ENCODE peak calls at places on chromosomes 11 and 22, in seven cellular contexts. N, Q, G, T, O, I and V are unnamed samples.

GRCh38 chr11:88345408-88345807 is 7.9 kb upstream of the CTSC start:
- DNase-seq in N (no peak), Q (no peak), G (no peak), T (peak), O (peak), I (no peak), V (no peak)

GRCh38 chr11:63841554-63841953 is 2.6 kb downstream of the MARK2 start:
- DNase-seq in N (no peak), Q (no peak), G (no peak), T (peak), O (peak), I (no peak), V (no peak)

GRCh38 chr11:2541321-2541680 is 96.5 kb downstream of the KCNQ1 start:
- DNase-seq in N (no peak), Q (no peak), G (no peak), T (no peak), O (no peak), I (no peak), V (no peak)

GRCh38 chr22:25829808-25830777 is 88.1 kb downstream of the MYO18B start:
- DNase-seq in N (no peak), Q (no peak), G (no peak), T (no peak), O (no peak), I (no peak), V (no peak)

GRCh38 chr11:38971141-38971540 is 2373.1 kb upstream of the RAG2 start:
- DNase-seq in N (no peak), Q (no peak), G (no peak), T (no peak), O (no peak), I (no peak), V (no peak)

GRCh38 chr11:76062733-76063132 is 143.6 kb downstream of the WNT11 start:
- DNase-seq in N (no peak), Q (no peak), G (peak), T (no peak), O (no peak), I (no peak), V (no peak)

GRCh38 chr11:33521384-33521783 is 179.2 kb downstream of the C11orf91 start:
- DNase-seq in N (no peak), Q (no peak), G (no peak), T (no peak), O (no peak), I (no peak), V (no peak)

GRCh38 chr11:116072776-116073175 is 568.6 kb upstream of the CADM1 start:
- DNase-seq in N (no peak), Q (no peak), G (peak), T (no peak), O (no peak), I (no peak), V (no peak)

GRCh38 chr11:94844031-94844430 is 75.9 kb downstream of the AMOTL1 start:
- DNase-seq in N (no peak), Q (no peak), G (no peak), T (no peak), O (no peak), I (no peak), V (no peak)

GRCh38 chr22:49751968-49752597 is 75.6 kb downstream of the BRD1 start:
- DNase-seq in N (no peak), Q (no peak), G (no peak), T (peak), O (no peak), I (no peak), V (no peak)

GRCh38 chr11:123393312-123393927 is 36.6 kb upstream of the GRAMD1B start:
- DNase-seq in N (no peak), Q (no peak), G (no peak), T (no peak), O (no peak), I (no peak), V (no peak)

GRCh38 chr11:57097149-57097548 is 84.6 kb upstream of the LRRC55 start:
- DNase-seq in N (no peak), Q (no peak), G (no peak), T (no peak), O (no peak), I (no peak), V (no peak)

GRCh38 chr22:28429711-28430110 is 249.9 kb downstream of the TTC28 start:
- DNase-seq in N (no peak), Q (no peak), G (no peak), T (no peak), O (no peak), I (no peak), V (no peak)

GRCh38 chr11:85752890-85753581 is 57.9 kb downstream of the SYTL2 start:
- DNase-seq in N (peak), Q (peak), G (no peak), T (no peak), O (no peak), I (no peak), V (no peak)

GRCh38 chr22:37545703-37546435 is 14.4 kb upstream of the CDC42EP1 start:
- DNase-seq in N (peak), Q (no peak), G (no peak), T (no peak), O (peak), I (peak), V (peak)

GRCh38 chr22:26675687-26676273 is 18.4 kb downstream of the MIAT start:
- DNase-seq in N (no peak), Q (no peak), G (no peak), T (no peak), O (no peak), I (no peak), V (no peak)

GRCh38 chr22:35470903-35471321 is 69.7 kb upstream of the RASD2 start:
- DNase-seq in N (no peak), Q (no peak), G (no peak), T (no peak), O (no peak), I (no peak), V (no peak)

GRCh38 chr11:132895340-132895739 is 637.0 kb downstream of the OPCML start:
- DNase-seq in N (no peak), Q (no peak), G (no peak), T (no peak), O (peak), I (no peak), V (no peak)

GRCh38 chr22:23677701-23677995 is 13.2 kb upstream of the RGL4 start:
- DNase-seq in N (no peak), Q (no peak), G (no peak), T (no peak), O (no peak), I (no peak), V (no peak)

GRCh38 chr11:99098751-99099150 is 78.0 kb downstream of the CNTN5 start:
- DNase-seq in N (no peak), Q (no peak), G (peak), T (no peak), O (no peak), I (no peak), V (no peak)

GRCh38 chr11:13169709-13170108 is 107.9 kb upstream of the BMAL1 start:
- DNase-seq in N (no peak), Q (no peak), G (no peak), T (peak), O (peak), I (no peak), V (peak)

GRCh38 chr11:79173615-79174014 is 267.2 kb downstream of the TENM4 start:
- DNase-seq in N (no peak), Q (no peak), G (no peak), T (no peak), O (peak), I (no peak), V (no peak)

GRCh38 chr22:19150482-19151328 is 613 bp upstream of the GSC2 start:
- DNase-seq in N (peak), Q (no peak), G (no peak), T (no peak), O (no peak), I (no peak), V (no peak)

GRCh38 chr11:47179655-47179991 is 2.9 kb upstream of the ARFGAP2 start:
- DNase-seq in N (no peak), Q (no peak), G (peak), T (no peak), O (peak), I (no peak), V (no peak)

GRCh38 chr11:47152953-47153950 is 23.4 kb downstream of the ARFGAP2 start:
- DNase-seq in N (no peak), Q (no peak), G (peak), T (peak), O (peak), I (peak), V (peak)

GRCh38 chr11:75635009-75635909 is 33.6 kb downstream of the MAP6 start:
- DNase-seq in N (no peak), Q (no peak), G (no peak), T (no peak), O (peak), I (no peak), V (no peak)

GRCh38 chr11:116578971-116579687 is 193.7 kb downstream of the BUD13 start:
- DNase-seq in N (no peak), Q (no peak), G (no peak), T (no peak), O (peak), I (no peak), V (no peak)

GRCh38 chr11:120295110-120295509 is 30.0 kb upstream of the TLCD5 start:
- DNase-seq in N (no peak), Q (no peak), G (no peak), T (peak), O (no peak), I (peak), V (no peak)

GRCh38 chr11:113904379-113905101 is at the start of gene HTR3B:
- DNase-seq in N (no peak), Q (no peak), G (no peak), T (no peak), O (no peak), I (no peak), V (no peak)
- TF ChIP-seq CTCF in N (no peak), Q (no peak), G (no peak), T (no peak), O (no peak), I (no peak), V (no peak)

GRCh38 chr11:89625171-89625570 is 84.9 kb upstream of the TRIM77 start:
- DNase-seq in N (no peak), Q (no peak), G (no peak), T (no peak), O (no peak), I (no peak), V (no peak)
- TF ChIP-seq CTCF in N (no peak), Q (no peak), G (no peak), T (no peak), O (peak), I (peak), V (no peak)

GRCh38 chr22:44313385-44314006 is 745 bp upstream of the SHISAL1 start:
- DNase-seq in N (no peak), Q (no peak), G (no peak), T (no peak), O (no peak), I (no peak), V (no peak)

GRCh38 chr22:44314425-44315067 is 1.8 kb upstream of the SHISAL1 start:
- DNase-seq in N (no peak), Q (no peak), G (no peak), T (no peak), O (no peak), I (no peak), V (no peak)

GRCh38 chr22:44311855-44312170 is 938 bp downstream of the SHISAL1 start:
- DNase-seq in N (no peak), Q (no peak), G (no peak), T (no peak), O (peak), I (no peak), V (no peak)

GRCh38 chr22:44311104-44311854 is 1.5 kb downstream of the SHISAL1 start:
- DNase-seq in N (no peak), Q (no peak), G (no peak), T (no peak), O (no peak), I (no peak), V (no peak)

GRCh38 chr22:44312766-44313165 is at the start of gene SHISAL1:
- DNase-seq in N (no peak), Q (no peak), G (no peak), T (no peak), O (peak), I (no peak), V (no peak)
- TF ChIP-seq CTCF in N (no peak), Q (no peak), G (no peak), T (no peak), O (no peak), I (no peak), V (no peak)

DNA sequence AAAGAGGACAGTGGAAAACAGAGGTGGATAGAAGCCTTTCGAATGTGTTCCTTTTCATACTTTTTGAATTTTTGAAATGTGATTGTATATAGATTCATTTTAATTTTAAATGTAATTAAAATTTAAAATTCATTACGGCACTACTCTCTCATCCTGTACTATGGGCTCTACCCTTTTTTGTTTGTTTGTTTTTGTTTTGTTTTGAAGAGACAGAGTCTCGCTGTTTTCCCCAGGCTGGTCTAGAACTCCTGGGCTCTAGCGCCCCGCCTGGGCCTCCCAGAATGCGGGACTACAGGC is 11.9 kb upstream of the HDHD5 start:
- DNase-seq in N (no peak), Q (no peak), G (no peak), T (no peak), O (no peak), I (peak), V (no peak)
- TF ChIP-seq CTCF in N (no peak), Q (no peak), G (peak), T (peak), O (no peak), I (no peak), V (peak)

GRCh38 chr11:129352627-129353026 is 23.0 kb upstream of the BARX2 start:
- DNase-seq in N (no peak), Q (no peak), G (no peak), T (no peak), O (no peak), I (no peak), V (no peak)

GRCh38 chr11:129348813-129349212 is 26.8 kb upstream of the BARX2 start:
- DNase-seq in N (no peak), Q (no peak), G (no peak), T (no peak), O (no peak), I (no peak), V (no peak)

GRCh38 chr11:129359748-129360147 is 15.9 kb upstream of the BARX2 start:
- DNase-seq in N (no peak), Q (no peak), G (no peak), T (no peak), O (no peak), I (no peak), V (no peak)

DNA sequence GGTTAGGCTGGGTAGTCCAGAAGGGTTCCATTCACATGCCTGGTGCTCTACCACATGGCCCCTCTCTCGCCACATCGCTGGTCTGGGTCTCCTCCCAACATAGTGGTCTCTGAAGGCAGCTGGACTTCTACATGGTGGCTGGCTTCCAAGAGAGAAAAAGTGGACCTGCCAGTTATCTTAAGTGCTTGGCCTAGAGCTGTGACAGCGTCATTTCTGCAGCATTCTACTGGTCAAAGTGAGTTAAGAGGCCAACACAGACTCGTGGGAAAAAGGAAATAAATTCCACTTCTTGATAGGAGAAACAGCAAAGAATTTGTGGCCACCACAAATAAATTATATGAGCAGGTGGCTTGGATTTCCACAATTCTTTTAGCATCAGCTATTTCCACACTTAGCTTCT is 21.0 kb upstream of the BARX2 start:
- DNase-seq in N (no peak), Q (no peak), G (no peak), T (no peak), O (no peak), I (no peak), V (no peak)
- TF ChIP-seq CTCF in N (no peak), Q (no peak), G (no peak), T (no peak), O (no peak), I (no peak), V (no peak)